ENCODE peak calls at places on chromosomes 6 and 20, in five cellular contexts. S, D, C, K and P are unnamed samples.

GRCh38 chr20:7193681-7194080 is 426.2 kb downstream of the BMP2 start:
- DNase-seq in S (no peak), D (no peak), C (no peak), K (no peak), P (no peak)

GRCh38 chr6:39047434-39048327 is 900 bp upstream of the GLP1R start:
- DNase-seq in S (no peak), D (no peak), C (no peak), K (no peak), P (no peak)

GRCh38 chr6:7687145-7688113 is 38.5 kb upstream of the BMP6 start:
- DNase-seq in S (no peak), D (peak; percentile 89), C (peak; percentile 14), K (no peak), P (no peak)

GRCh38 chr20:6178537-6178936 is 55.7 kb upstream of the FERMT1 start:
- DNase-seq in S (no peak), D (peak; percentile 38), C (peak; percentile 39), K (no peak), P (peak; percentile 67)

GRCh38 chr6:117906905-117907599 is at the start of gene SLC35F1:
- DNase-seq in S (peak; percentile 25), D (peak; percentile 6), C (peak; percentile 5), K (peak; percentile 89), P (peak; percentile 31)

GRCh38 chr20:62875419-62876355 is 14.1 kb upstream of the TCFL5 start:
- DNase-seq in S (peak; percentile 75), D (peak; percentile 91), C (peak; percentile 92), K (no peak), P (peak; percentile 77)

GRCh38 chr6:43076928-43077809 is 1.1 kb downstream of the PTK7 start:
- DNase-seq in S (no peak), D (no peak), C (peak; percentile 50), K (peak; percentile 82), P (no peak)

GRCh38 chr20:43662943-43663655 is 3.8 kb upstream of the MYBL2 start:
- DNase-seq in S (no peak), D (peak; percentile 16), C (no peak), K (no peak), P (no peak)

GRCh38 chr6:25056130-25056529 is 120.4 kb upstream of the RIPOR2 start:
- DNase-seq in S (no peak), D (no peak), C (no peak), K (no peak), P (no peak)

GRCh38 chr6:168239374-168239773 is 80.2 kb downstream of the DACT2 start:
- DNase-seq in S (no peak), D (no peak), C (no peak), K (no peak), P (no peak)

GRCh38 chr6:79421707-79422484 is 115.3 kb downstream of the LCA5 start:
- DNase-seq in S (no peak), D (peak; percentile 63), C (no peak), K (no peak), P (peak; percentile 99)

GRCh38 chr20:25507385-25508082 is 77.8 kb downstream of the NINL start:
- DNase-seq in S (no peak), D (no peak), C (peak; percentile 25), K (no peak), P (no peak)

GRCh38 chr6:134938896-134939295 is 11.0 kb downstream of the ALDH8A1 start:
- DNase-seq in S (no peak), D (no peak), C (no peak), K (no peak), P (no peak)

GRCh38 chr20:8656335-8656734 is 412.6 kb upstream of the PLCB4 start:
- DNase-seq in S (no peak), D (peak; percentile 9), C (peak; percentile 14), K (no peak), P (peak; percentile 95)

GRCh38 chr20:45098096-45098773 is 2.7 kb downstream of the KCNS1 start:
- DNase-seq in S (no peak), D (no peak), C (no peak), K (peak; percentile 87), P (peak; percentile 23)

GRCh38 chr6:166763606-166764472 is 136.8 kb upstream of the RPS6KA2 start:
- DNase-seq in S (no peak), D (no peak), C (no peak), K (peak; percentile 49), P (no peak)

GRCh38 chr6:104159045-104159618 is 700.6 kb downstream of the HACE1 start:
- DNase-seq in S (no peak), D (no peak), C (no peak), K (no peak), P (no peak)

GRCh38 chr20:17961600-17961965 is 7.0 kb downstream of the SNX5 start:
- DNase-seq in S (no peak), D (no peak), C (no peak), K (no peak), P (no peak)

GRCh38 chr6:134172020-134172766 is 119.8 kb upstream of the SLC2A12 start:
- DNase-seq in S (no peak), D (no peak), C (no peak), K (no peak), P (no peak)

GRCh38 chr6:73704260-73704659 is 8.3 kb downstream of the CD109 start:
- DNase-seq in S (no peak), D (peak; percentile 83), C (peak; percentile 77), K (no peak), P (peak; percentile 66)

GRCh38 chr6:24492475-24492874 is 2.3 kb upstream of the ALDH5A1 start:
- DNase-seq in S (peak; percentile 26), D (peak; percentile 44), C (peak; percentile 58), K (no peak), P (peak; percentile 6)

GRCh38 chr6:140921366-140922226 is 1211.1 kb upstream of the GJE1 start:
- DNase-seq in S (peak; percentile 10), D (peak; percentile 59), C (peak; percentile 61), K (no peak), P (peak; percentile 89)

GRCh38 chr20:44979090-44979621 is 12.8 kb downstream of the STK4 start:
- DNase-seq in S (no peak), D (no peak), C (no peak), K (no peak), P (no peak)

DNA sequence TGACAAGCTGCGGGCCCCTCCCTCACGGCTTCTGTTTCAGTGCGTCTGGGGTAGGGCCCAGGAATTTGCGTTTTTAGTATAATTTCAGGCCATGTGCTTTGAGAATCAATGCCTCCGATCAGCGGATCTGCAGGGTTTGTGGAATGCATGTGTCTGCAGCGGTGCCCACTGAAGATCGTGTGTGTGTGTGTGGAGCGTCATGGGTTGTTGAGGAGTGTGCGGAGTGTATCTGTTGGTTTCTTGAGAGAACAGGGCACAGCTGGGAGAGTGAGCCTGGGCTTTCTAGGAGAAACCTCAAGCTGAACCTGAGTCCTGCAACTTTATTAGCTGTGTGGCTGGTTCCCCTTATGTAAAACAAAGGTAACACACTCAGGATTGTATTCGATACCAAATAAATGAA is 29.0 kb downstream of the PDE10A start:
- DNase-seq in S (no peak), D (no peak), C (no peak), K (no peak), P (no peak)
- TF ChIP-seq JUN in S (no peak), D (no peak), C (no peak), K (no peak), P (no peak)

GRCh38 chr20:2327620-2328555 is 32.1 kb downstream of the TGM3 start:
- DNase-seq in S (no peak), D (no peak), C (no peak), K (no peak), P (no peak)
- H3K27ac ChIP-seq in S (no peak overlapping the region), D (no peak overlapping the region), C (no peak overlapping the region), K (no peak overlapping the region), P (no peak overlapping the region)

GRCh38 chr6:81937296-81937937 is 184.9 kb upstream of the TENT5A start:
- DNase-seq in S (no peak), D (no peak), C (peak; percentile 37), K (no peak), P (no peak)

GRCh38 chr6:81938991-81939773 is 186.7 kb upstream of the TENT5A start:
- DNase-seq in S (no peak), D (no peak), C (no peak), K (no peak), P (peak; percentile 15)

GRCh38 chr6:81939774-81940165 is 187.3 kb upstream of the TENT5A start:
- DNase-seq in S (no peak), D (no peak), C (no peak), K (no peak), P (no peak)

GRCh38 chr6:81940451-81940850 is 188.0 kb upstream of the TENT5A start:
- DNase-seq in S (no peak), D (no peak), C (no peak), K (no peak), P (no peak)

DNA sequence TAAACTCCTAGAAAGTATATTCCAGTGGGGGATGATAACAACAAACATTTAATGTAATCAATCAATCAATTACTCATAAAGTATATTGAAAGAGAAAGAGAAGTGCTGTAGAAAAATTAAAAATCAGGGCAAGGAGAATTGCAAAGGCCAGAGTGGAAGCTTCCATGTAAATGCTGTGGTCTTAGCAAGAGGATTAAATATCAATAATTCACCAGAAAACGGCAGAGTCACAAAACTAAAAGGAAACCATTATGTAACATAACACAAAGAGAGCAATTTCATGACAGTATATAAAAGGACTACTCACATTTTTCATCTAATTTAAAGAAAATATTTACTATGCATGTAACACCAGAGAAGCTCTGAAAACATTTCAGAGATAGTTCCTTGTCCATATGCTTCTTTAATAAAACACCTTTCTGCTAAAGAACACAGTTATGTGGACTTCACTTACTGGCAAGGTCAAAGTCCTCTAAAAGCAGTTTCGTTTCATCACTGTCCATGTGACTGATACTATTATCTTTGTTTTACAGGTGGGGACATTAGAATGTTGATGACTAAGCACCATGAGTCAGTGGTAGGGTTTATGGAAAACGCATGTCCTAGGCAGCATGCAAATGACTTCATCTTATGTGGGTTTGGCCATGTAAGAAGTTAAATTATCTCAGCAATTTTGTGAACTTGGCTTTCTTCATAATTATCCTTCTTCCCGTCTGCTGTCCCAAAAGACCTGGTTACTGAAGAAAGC is 185.7 kb upstream of the TENT5A start:
- DNase-seq in S (peak; percentile 51), D (peak; percentile 70), C (peak; percentile 93), K (no peak), P (peak; percentile 76)
- TF ChIP-seq JUN in S (peak; percentile 96), D (no peak), C (peak; percentile 30), K (no peak), P (peak; percentile 67)

GRCh38 chr20:33656010-33656782 is 5.9 kb upstream of the C20orf144 start:
- DNase-seq in S (no peak), D (no peak), C (no peak), K (no peak), P (no peak)

GRCh38 chr20:33655164-33655563 is 7.0 kb upstream of the C20orf144 start:
- DNase-seq in S (no peak), D (no peak), C (no peak), K (no peak), P (no peak)

GRCh38 chr20:33653218-33653899 is 8.8 kb upstream of the C20orf144 start:
- DNase-seq in S (peak; percentile 72), D (peak; percentile 72), C (peak; percentile 75), K (peak; percentile 86), P (peak; percentile 67)

GRCh38 chr20:33654680-33655161 is 7.4 kb upstream of the C20orf144 start:
- DNase-seq in S (no peak), D (no peak), C (no peak), K (no peak), P (no peak)

GRCh38 chr20:33653900-33654596 is 8.1 kb upstream of the C20orf144 start:
- DNase-seq in S (no peak), D (no peak), C (no peak), K (no peak), P (no peak)
- H3K27ac ChIP-seq in S (no peak overlapping the region), D (no peak overlapping the region), C (no peak overlapping the region), K (no peak overlapping the region), P (no peak overlapping the region)

GRCh38 chr20:31551581-31552081 is 37.4 kb downstream of the HM13 start:
- DNase-seq in S (no peak), D (no peak), C (no peak), K (no peak), P (no peak)
- TF ChIP-seq JUN in S (no peak), D (no peak), C (no peak), K (no peak), P (no peak)

GRCh38 chr20:50415031-50415515 is 95.1 kb upstream of the PTPN1 start:
- DNase-seq in S (no peak), D (no peak), C (no peak), K (no peak), P (no peak)
- H3K27ac ChIP-seq in S (no peak overlapping the region), D (peak overlapping the region; percentile 95), C (peak overlapping the region; percentile 63), K (no peak overlapping the region), P (peak overlapping the region; percentile 2)